ENCODE peak calls at places on chromosomes 6 and 20, in eight cellular contexts. One of them, this sample, is unnamed.

GRCh38 chr6:106527979-106528378 is 101.3 kb downstream of the RTN4IP1 start:
- DNase-seq in upper lobe of left lung: no peak
- DNase-seq in HepG2: no peak
- DNase-seq in sigmoid colon: no peak
- DNase-seq in HCT116: peak; percentile 83
- DNase-seq in prostate gland: no peak
- DNase-seq in stomach: no peak
- DNase-seq in esophagus muscularis mucosa: no peak
- DNase-seq in this sample: no peak

GRCh38 chr6:42454428-42454791 is 2.7 kb upstream of the TRERF1 start:
- DNase-seq in HepG2: no peak
- DNase-seq in stomach: peak; percentile 69
- DNase-seq in esophagus muscularis mucosa: no peak
- DNase-seq in HCT116: no peak
- DNase-seq in upper lobe of left lung: peak; percentile 72
- DNase-seq in prostate gland: no peak
- DNase-seq in sigmoid colon: no peak
- DNase-seq in this sample: no peak

GRCh38 chr20:43859994-43860393 is 54.7 kb upstream of the TOX2 start:
- DNase-seq in esophagus muscularis mucosa: no peak
- DNase-seq in prostate gland: no peak
- DNase-seq in HepG2: no peak
- DNase-seq in HCT116: no peak
- DNase-seq in upper lobe of left lung: no peak
- DNase-seq in stomach: no peak
- DNase-seq in sigmoid colon: no peak
- DNase-seq in this sample: no peak

GRCh38 chr6:14550817-14551216 is 433.2 kb downstream of the CD83 start:
- DNase-seq in esophagus muscularis mucosa: no peak
- DNase-seq in prostate gland: no peak
- DNase-seq in sigmoid colon: no peak
- DNase-seq in HCT116: no peak
- DNase-seq in stomach: no peak
- DNase-seq in HepG2: no peak
- DNase-seq in upper lobe of left lung: no peak
- DNase-seq in this sample: no peak

GRCh38 chr6:107716688-107717089 is 107.4 kb downstream of the SCML4 start:
- DNase-seq in HepG2: no peak
- DNase-seq in prostate gland: no peak
- DNase-seq in sigmoid colon: no peak
- DNase-seq in stomach: no peak
- DNase-seq in upper lobe of left lung: peak; percentile 12
- DNase-seq in esophagus muscularis mucosa: no peak
- DNase-seq in HCT116: peak; percentile 68
- DNase-seq in this sample: no peak

GRCh38 chr6:148138478-148138877 is 204.2 kb upstream of the SASH1 start:
- DNase-seq in prostate gland: no peak
- DNase-seq in HepG2: no peak
- DNase-seq in sigmoid colon: no peak
- DNase-seq in upper lobe of left lung: no peak
- DNase-seq in HCT116: no peak
- DNase-seq in esophagus muscularis mucosa: no peak
- DNase-seq in stomach: no peak
- DNase-seq in this sample: no peak

GRCh38 chr6:106112446-106112845 is 26.3 kb downstream of the PRDM1 start:
- DNase-seq in HepG2: no peak
- DNase-seq in sigmoid colon: no peak
- DNase-seq in esophagus muscularis mucosa: no peak
- DNase-seq in HCT116: no peak
- DNase-seq in stomach: no peak
- DNase-seq in upper lobe of left lung: no peak
- DNase-seq in prostate gland: no peak
- DNase-seq in this sample: no peak

GRCh38 chr6:136051140-136051775 is 198.9 kb downstream of the MTFR2 start:
- DNase-seq in stomach: no peak
- DNase-seq in prostate gland: no peak
- DNase-seq in HCT116: no peak
- DNase-seq in HepG2: no peak
- DNase-seq in upper lobe of left lung: no peak
- DNase-seq in esophagus muscularis mucosa: no peak
- DNase-seq in sigmoid colon: no peak
- DNase-seq in this sample: no peak

GRCh38 chr20:12925214-12925755 is 83.5 kb upstream of the SPTLC3 start:
- DNase-seq in sigmoid colon: no peak
- DNase-seq in HCT116: peak; percentile 19
- DNase-seq in prostate gland: peak; percentile 53
- DNase-seq in upper lobe of left lung: no peak
- DNase-seq in stomach: peak; percentile 35
- DNase-seq in HepG2: peak; percentile 89
- DNase-seq in esophagus muscularis mucosa: no peak
- DNase-seq in this sample: no peak

GRCh38 chr6:79394690-79395089 is 142.5 kb downstream of the LCA5 start:
- DNase-seq in esophagus muscularis mucosa: no peak
- DNase-seq in upper lobe of left lung: no peak
- DNase-seq in HepG2: no peak
- DNase-seq in stomach: no peak
- DNase-seq in sigmoid colon: no peak
- DNase-seq in HCT116: no peak
- DNase-seq in prostate gland: no peak
- DNase-seq in this sample: no peak

GRCh38 chr20:49717693-49718092 is 4.0 kb upstream of the B4GALT5 start:
- DNase-seq in prostate gland: no peak
- DNase-seq in HepG2: peak; percentile 55
- DNase-seq in upper lobe of left lung: no peak
- DNase-seq in sigmoid colon: no peak
- DNase-seq in stomach: no peak
- DNase-seq in esophagus muscularis mucosa: no peak
- DNase-seq in HCT116: peak; percentile 90
- DNase-seq in this sample: no peak

GRCh38 chr6:104411302-104411701 is 448.4 kb downstream of the HACE1 start:
- DNase-seq in HCT116: no peak
- DNase-seq in sigmoid colon: no peak
- DNase-seq in HepG2: no peak
- DNase-seq in stomach: no peak
- DNase-seq in upper lobe of left lung: no peak
- DNase-seq in prostate gland: no peak
- DNase-seq in esophagus muscularis mucosa: no peak
- DNase-seq in this sample: no peak

GRCh38 chr20:61436674-61437279 is 184.7 kb downstream of the CDH4 start:
- DNase-seq in stomach: no peak
- DNase-seq in prostate gland: no peak
- DNase-seq in esophagus muscularis mucosa: no peak
- DNase-seq in HepG2: no peak
- DNase-seq in HCT116: no peak
- DNase-seq in sigmoid colon: no peak
- DNase-seq in upper lobe of left lung: no peak
- DNase-seq in this sample: peak; percentile 40

GRCh38 chr20:666877-667276 is 8.7 kb downstream of the SCRT2 start:
- DNase-seq in upper lobe of left lung: no peak
- DNase-seq in prostate gland: no peak
- DNase-seq in HepG2: no peak
- DNase-seq in HCT116: no peak
- DNase-seq in esophagus muscularis mucosa: no peak
- DNase-seq in sigmoid colon: no peak
- DNase-seq in stomach: no peak
- DNase-seq in this sample: no peak

GRCh38 chr20:667351-668034 is 8.1 kb downstream of the SCRT2 start:
- DNase-seq in stomach: peak; percentile 68
- DNase-seq in prostate gland: no peak
- DNase-seq in esophagus muscularis mucosa: no peak
- DNase-seq in upper lobe of left lung: peak; percentile 79
- DNase-seq in HCT116: no peak
- DNase-seq in sigmoid colon: no peak
- DNase-seq in HepG2: peak; percentile 48
- DNase-seq in this sample: no peak

GRCh38 chr20:669573-669972 is 6.0 kb downstream of the SCRT2 start:
- DNase-seq in stomach: no peak
- DNase-seq in upper lobe of left lung: no peak
- DNase-seq in HCT116: no peak
- DNase-seq in HepG2: no peak
- DNase-seq in esophagus muscularis mucosa: no peak
- DNase-seq in sigmoid colon: no peak
- DNase-seq in prostate gland: no peak
- DNase-seq in this sample: no peak

GRCh38 chr20:668050-668449 is 7.6 kb downstream of the SCRT2 start:
- DNase-seq in HepG2: no peak
- DNase-seq in upper lobe of left lung: no peak
- DNase-seq in stomach: no peak
- DNase-seq in prostate gland: no peak
- DNase-seq in HCT116: no peak
- DNase-seq in sigmoid colon: no peak
- DNase-seq in esophagus muscularis mucosa: no peak
- DNase-seq in this sample: no peak

DNA sequence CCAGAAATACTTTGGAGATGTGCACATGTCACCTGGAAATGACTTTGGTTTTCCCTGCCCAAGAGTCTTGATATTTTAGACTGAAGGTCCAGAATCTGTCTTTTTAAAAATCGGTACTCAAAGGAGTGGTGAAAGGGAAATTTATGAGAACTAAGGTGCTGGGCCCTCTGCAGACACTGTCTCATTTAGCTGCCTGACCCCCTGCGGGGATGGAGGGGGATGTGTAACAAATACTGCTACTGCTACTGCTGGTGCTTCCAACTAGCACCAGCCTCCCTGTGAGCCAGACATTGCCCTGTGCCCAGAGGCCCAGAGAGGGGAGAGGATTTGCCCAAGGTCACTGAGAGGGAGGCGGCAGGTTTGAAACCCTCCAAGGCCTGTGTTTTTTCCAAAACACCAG is 7.0 kb downstream of the SCRT2 start:
- DNase-seq in esophagus muscularis mucosa: no peak
- DNase-seq in upper lobe of left lung: no peak
- DNase-seq in sigmoid colon: no peak
- DNase-seq in prostate gland: no peak
- DNase-seq in HepG2: no peak
- DNase-seq in stomach: no peak
- DNase-seq in HCT116: no peak
- DNase-seq in this sample: no peak
- TF ChIP-seq CTCF in esophagus muscularis mucosa: no peak
- TF ChIP-seq CTCF in upper lobe of left lung: no peak
- TF ChIP-seq CTCF in sigmoid colon: no peak
- TF ChIP-seq CTCF in prostate gland: no peak
- TF ChIP-seq CTCF in HepG2: no peak
- TF ChIP-seq CTCF in stomach: no peak
- TF ChIP-seq CTCF in HCT116: no peak
- TF ChIP-seq CTCF in this sample: no peak

GRCh38 chr6:152348116-152348515 is 289.0 kb downstream of the SYNE1 start:
- DNase-seq in HepG2: no peak
- DNase-seq in prostate gland: no peak
- DNase-seq in esophagus muscularis mucosa: no peak
- DNase-seq in sigmoid colon: no peak
- DNase-seq in stomach: no peak
- DNase-seq in HCT116: no peak
- DNase-seq in upper lobe of left lung: no peak
- DNase-seq in this sample: no peak
- TF ChIP-seq POLR2A in HepG2: no peak
- TF ChIP-seq POLR2A in prostate gland: no peak
- TF ChIP-seq POLR2A in esophagus muscularis mucosa: no peak
- TF ChIP-seq POLR2A in sigmoid colon: no peak
- TF ChIP-seq POLR2A in stomach: no peak
- TF ChIP-seq POLR2A in HCT116: no peak
- TF ChIP-seq POLR2A in upper lobe of left lung: no peak
- TF ChIP-seq POLR2A in this sample: no peak

DNA sequence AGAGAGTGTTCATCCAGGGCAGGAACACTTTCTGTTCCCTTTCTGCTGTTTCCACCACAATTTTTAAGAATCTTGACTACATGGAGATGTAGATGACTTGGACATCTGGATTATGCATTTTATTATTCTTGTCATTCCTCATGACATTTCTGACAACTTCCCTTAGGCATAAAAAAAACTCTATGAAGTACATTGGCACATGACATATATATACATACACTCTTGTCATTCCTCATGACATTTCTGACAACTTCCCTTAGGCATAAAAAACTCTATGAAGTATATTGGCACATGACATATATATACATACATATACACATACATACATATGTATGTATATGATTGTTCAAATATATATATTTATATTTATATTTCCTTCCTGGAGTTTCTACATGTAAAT is 531.5 kb downstream of the COL12A1 start:
- DNase-seq in HCT116: no peak
- DNase-seq in esophagus muscularis mucosa: no peak
- DNase-seq in prostate gland: no peak
- DNase-seq in HepG2: no peak
- DNase-seq in sigmoid colon: no peak
- DNase-seq in stomach: no peak
- DNase-seq in upper lobe of left lung: no peak
- DNase-seq in this sample: no peak
- TF ChIP-seq POLR2AphosphoS5 in HCT116: no peak
- TF ChIP-seq POLR2AphosphoS5 in esophagus muscularis mucosa: no peak
- TF ChIP-seq POLR2AphosphoS5 in prostate gland: no peak
- TF ChIP-seq POLR2AphosphoS5 in HepG2: no peak
- TF ChIP-seq POLR2AphosphoS5 in sigmoid colon: no peak
- TF ChIP-seq POLR2AphosphoS5 in stomach: no peak
- TF ChIP-seq POLR2AphosphoS5 in upper lobe of left lung: no peak
- TF ChIP-seq POLR2AphosphoS5 in this sample: no peak

GRCh38 chr6:151692216-151692615 is 115.3 kb upstream of the ESR1 start:
- DNase-seq in HepG2: no peak
- DNase-seq in HCT116: no peak
- DNase-seq in prostate gland: no peak
- DNase-seq in upper lobe of left lung: no peak
- DNase-seq in stomach: no peak
- DNase-seq in sigmoid colon: no peak
- DNase-seq in esophagus muscularis mucosa: no peak
- DNase-seq in this sample: no peak

GRCh38 chr6:151689499-151690201 is 117.8 kb upstream of the ESR1 start:
- DNase-seq in prostate gland: no peak
- DNase-seq in HCT116: no peak
- DNase-seq in upper lobe of left lung: no peak
- DNase-seq in esophagus muscularis mucosa: no peak
- DNase-seq in stomach: no peak
- DNase-seq in sigmoid colon: no peak
- DNase-seq in HepG2: no peak
- DNase-seq in this sample: no peak

GRCh38 chr6:151690768-151691562 is 116.5 kb upstream of the ESR1 start:
- DNase-seq in stomach: no peak
- DNase-seq in sigmoid colon: no peak
- DNase-seq in HCT116: no peak
- DNase-seq in prostate gland: no peak
- DNase-seq in HepG2: no peak
- DNase-seq in esophagus muscularis mucosa: no peak
- DNase-seq in upper lobe of left lung: no peak
- DNase-seq in this sample: no peak

GRCh38 chr6:151693366-151693765 is 114.1 kb upstream of the ESR1 start:
- DNase-seq in HCT116: no peak
- DNase-seq in stomach: no peak
- DNase-seq in prostate gland: no peak
- DNase-seq in HepG2: no peak
- DNase-seq in sigmoid colon: no peak
- DNase-seq in esophagus muscularis mucosa: no peak
- DNase-seq in upper lobe of left lung: no peak
- DNase-seq in this sample: no peak

DNA sequence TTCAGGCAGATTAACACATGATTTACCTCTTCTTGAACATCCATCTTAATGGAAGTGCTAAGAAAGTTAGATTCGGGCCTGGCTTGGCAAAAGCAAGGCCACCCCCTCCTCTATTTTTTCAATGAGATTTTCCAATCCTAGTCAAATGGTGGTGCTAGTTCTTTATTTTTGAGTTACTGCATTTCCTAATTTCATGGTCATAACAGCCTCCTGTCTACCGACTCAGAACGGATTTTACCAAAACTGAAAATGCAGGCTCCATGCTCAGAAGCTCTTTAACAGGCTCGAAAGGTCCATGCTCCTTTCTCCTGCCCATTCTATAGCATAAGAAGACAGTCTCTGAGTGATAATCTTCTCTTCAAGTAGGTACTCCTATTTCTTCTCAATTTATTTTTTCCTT is 117.2 kb upstream of the ESR1 start:
- DNase-seq in HCT116: no peak
- DNase-seq in esophagus muscularis mucosa: no peak
- DNase-seq in HepG2: no peak
- DNase-seq in upper lobe of left lung: no peak
- DNase-seq in sigmoid colon: no peak
- DNase-seq in stomach: no peak
- DNase-seq in prostate gland: no peak
- DNase-seq in this sample: no peak
- TF ChIP-seq CTCF in HCT116: no peak
- TF ChIP-seq CTCF in esophagus muscularis mucosa: no peak
- TF ChIP-seq CTCF in HepG2: peak; percentile 27
- TF ChIP-seq CTCF in upper lobe of left lung: no peak
- TF ChIP-seq CTCF in sigmoid colon: no peak
- TF ChIP-seq CTCF in stomach: no peak
- TF ChIP-seq CTCF in prostate gland: no peak
- TF ChIP-seq CTCF in this sample: no peak